ENCODE peak calls at places on chromosomes 13 and 19, in seven cellular contexts. X, N, I, C, B, J and Z are unnamed samples.
A peak's percentile ranks its signal among the peaks of the same experiment; 100 is the strongest.

GRCh38 chr13:111904166-111904565 is 162.8 kb upstream of the SOX1 start:
- DNase-seq in I (no peak), J (no peak), N (no peak), C (no peak), B (no peak), X (no peak), Z (no peak)

GRCh38 chr19:29967623-29968022 is 25.6 kb downstream of the URI1 start:
- DNase-seq in I (no peak), B (no peak), N (no peak), X (no peak), C (no peak), J (peak; percentile 42), Z (no peak)

GRCh38 chr19:3492131-3492839 is 8.2 kb downstream of the DOHH start:
- DNase-seq in X (no peak), N (no peak), C (no peak), B (no peak), I (no peak), J (no peak), Z (no peak)

GRCh38 chr13:30360586-30360985 is 53.2 kb upstream of the KATNAL1 start:
- DNase-seq in C (no peak), N (no peak), B (no peak), X (no peak), I (no peak), J (no peak), Z (no peak)

GRCh38 chr19:17090501-17091074 is 15.0 kb downstream of the MYO9B start:
- DNase-seq in I (peak; percentile 59), J (no peak), N (peak; percentile 47), X (no peak), C (peak; percentile 24), B (no peak), Z (no peak)

GRCh38 chr13:112851107-112852046 is 117.6 kb upstream of the MCF2L start:
- DNase-seq in B (no peak), J (no peak), N (no peak), X (no peak), I (no peak), C (no peak), Z (no peak)

GRCh38 chr13:23658929-23659541 is 88.8 kb downstream of the TNFRSF19 start:
- DNase-seq in N (no peak), C (no peak), J (no peak), X (no peak), I (no peak), B (no peak), Z (no peak)

GRCh38 chr13:100203696-100204367 is 114.9 kb downstream of the PCCA start:
- DNase-seq in X (no peak), B (no peak), C (no peak), I (peak; percentile 9), N (no peak), J (no peak), Z (no peak)

GRCh38 chr13:20960663-20961309 is 58.2 kb upstream of the XPO4 start:
- DNase-seq in N (no peak), B (no peak), C (no peak), J (no peak), X (no peak), I (no peak), Z (no peak)

GRCh38 chr13:107964356-107964755 is 251.0 kb downstream of the LIG4 start:
- DNase-seq in B (no peak), J (no peak), I (no peak), X (no peak), C (no peak), N (no peak), Z (no peak)

GRCh38 chr19:17497149-17497798 is 14.2 kb upstream of the PGLS start:
- DNase-seq in I (no peak), C (no peak), N (no peak), X (no peak), J (no peak), B (no peak), Z (no peak)

GRCh38 chr13:23828866-23829265 is 60.3 kb downstream of the MIPEP start:
- DNase-seq in C (no peak), I (no peak), N (no peak), B (no peak), X (no peak), J (no peak), Z (no peak)